ENCODE peak calls at places on chromosomes 13 and 19, in five cellular contexts. D is HCT116, L is heart left ventricle, J is mammary epithelial cell, Y is thoracic aorta. P is an unnamed sample. For H3K36me3, the result is how much of the 10 kb centered on the place peaks cover.

GRCh38 chr13:51922771-51923480 is 61.2 kb downstream of the CCDC70 start:
- DNase-seq in J (no peak), Y (no peak), L (no peak), D (no peak), P (no peak)

GRCh38 chr13:96686286-96686685 is 308.0 kb downstream of the OXGR1 start:
- DNase-seq in J (no peak), Y (no peak), L (no peak), D (no peak), P (no peak)

GRCh38 chr19:51025809-51026553 is 435 bp downstream of the KLK11 start:
- DNase-seq in Y (no peak), J (no peak), L (no peak), D (no peak), P (no peak)

GRCh38 chr19:35311901-35312665 is 16.9 kb upstream of the CD22 start:
- DNase-seq in Y (no peak), D (no peak), J (no peak), L (no peak), P (no peak)

GRCh38 chr19:19213822-19214558 is 2.2 kb downstream of the NCAN start:
- DNase-seq in D (no peak), Y (no peak), L (no peak), J (no peak), P (no peak)

GRCh38 chr13:37010424-37010823 is 9.8 kb downstream of the EXOSC8 start:
- DNase-seq in J (no peak), Y (no peak), D (no peak), L (no peak), P (no peak)

GRCh38 chr19:1295169-1296012 is 9.7 kb downstream of the EFNA2 start:
- DNase-seq in J (no peak), D (no peak), L (no peak), Y (no peak), P (peak)

GRCh38 chr19:46670874-46671273 is 9.9 kb upstream of the DACT3 start:
- DNase-seq in L (no peak), Y (no peak), J (no peak), D (no peak), P (no peak)

GRCh38 chr13:26660761-26661160 is 99.8 kb downstream of the GPR12 start:
- DNase-seq in D (no peak), L (no peak), J (no peak), Y (no peak), P (no peak)

GRCh38 chr19:8004723-8005513 is 523 bp downstream of the ELAVL1 start:
- DNase-seq in J (no peak), L (no peak), D (no peak), Y (no peak), P (no peak)

GRCh38 chr19:54137913-54138776 is 583 bp downstream of the CNOT3 start:
- DNase-seq in L (no peak), J (no peak), D (no peak), Y (no peak), P (peak)

GRCh38 chr19:58350001-58350801 is 3.1 kb downstream of the A1BG start:
- DNase-seq in J (no peak), D (no peak), L (no peak), Y (no peak), P (no peak)

GRCh38 chr13:46197299-46197975 is 14.3 kb upstream of the LRRC63 start:
- DNase-seq in D (no peak), J (peak), L (no peak), Y (no peak), P (no peak)

GRCh38 chr13:100039740-100040139 is 49.2 kb upstream of the PCCA start:
- DNase-seq in Y (no peak), L (no peak), D (no peak), J (no peak), P (no peak)

GRCh38 chr13:51175639-51176038 is 46.6 kb upstream of the FAM124A start:
- DNase-seq in D (no peak), Y (no peak), L (no peak), J (no peak), P (no peak)

GRCh38 chr13:38954844-38955243 is 35.8 kb downstream of the STOML3 start:
- DNase-seq in D (no peak), J (no peak), L (no peak), Y (no peak), P (no peak)

GRCh38 chr13:112442483-112443090 is 66.4 kb downstream of the SPACA7 start:
- DNase-seq in D (no peak), L (no peak), Y (no peak), J (peak), P (no peak)

GRCh38 chr19:2014081-2014693 is 1.3 kb downstream of the BTBD2 start:
- DNase-seq in Y (no peak), D (no peak), J (no peak), L (no peak), P (no peak)

GRCh38 chr13:73242515-73243015 is 183.8 kb downstream of the KLF5 start:
- DNase-seq in D (no peak), Y (no peak), J (no peak), L (no peak), P (no peak)

GRCh38 chr19:5369962-5370367 is 29.4 kb upstream of the PTPRS start:
- DNase-seq in J (no peak), L (no peak), Y (no peak), D (no peak), P (no peak)

GRCh38 chr19:5961969-5962945 is 15.7 kb downstream of the RANBP3 start:
- DNase-seq in J (no peak), D (no peak), L (peak), Y (no peak), P (peak)

GRCh38 chr19:50501186-50501567 is 9.8 kb downstream of the JOSD2 start:
- DNase-seq in J (no peak), Y (no peak), D (no peak), L (no peak), P (no peak)

DNA sequence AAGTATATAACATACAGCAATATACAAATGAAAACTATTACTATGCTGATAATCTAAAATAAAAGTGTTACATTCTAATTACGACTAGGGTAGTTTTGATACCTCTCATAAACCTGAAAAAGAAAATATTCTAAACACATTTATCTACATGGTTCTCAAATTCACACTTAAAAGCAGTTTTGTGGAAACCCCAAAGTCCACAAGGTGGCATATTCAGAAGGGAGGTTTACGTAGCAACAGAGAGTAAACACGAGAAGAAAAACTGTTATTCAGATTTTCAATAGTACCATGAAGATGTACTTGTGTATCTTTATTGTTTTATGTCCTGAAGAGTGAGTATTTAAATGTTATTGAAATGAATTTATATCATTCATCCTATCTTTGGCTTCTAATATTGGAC is 275.9 kb upstream of the KLHL1 start:
- DNase-seq in J (no peak), Y (no peak), L (no peak), D (no peak), P (no peak)
- TF ChIP-seq CTCF in J (no peak), Y (no peak), L (no peak), D (no peak), P (no peak)

GRCh38 chr13:20940083-20940482 is 37.5 kb upstream of the XPO4 start:
- DNase-seq in Y (no peak), J (no peak), D (no peak), L (no peak), P (no peak)

GRCh38 chr13:20943519-20944012 is 41.0 kb upstream of the XPO4 start:
- DNase-seq in Y (peak), L (peak), J (peak), D (peak), P (no peak)

GRCh38 chr13:20942938-20943518 is 40.5 kb upstream of the XPO4 start:
- DNase-seq in J (no peak), Y (no peak), D (no peak), L (no peak), P (no peak)

GRCh38 chr13:20945952-20946383 is 43.4 kb upstream of the XPO4 start:
- DNase-seq in D (no peak), L (peak), Y (no peak), J (no peak), P (peak)
- H3K4me3 ChIP-seq in D (no peak), L (peak), Y (peak), J (no peak), P (peak)

GRCh38 chr19:38718747-38719543 is 25.3 kb downstream of the CAPN12 start:
- DNase-seq in Y (no peak), D (no peak), J (peak), L (peak), P (no peak)

GRCh38 chr19:38717855-38718254 is 26.4 kb downstream of the CAPN12 start:
- DNase-seq in L (no peak), Y (no peak), J (no peak), D (no peak), P (no peak)

GRCh38 chr19:38720559-38721236 is 23.6 kb downstream of the CAPN12 start:
- DNase-seq in Y (no peak), J (no peak), D (no peak), L (no peak), P (no peak)

GRCh38 chr19:38721496-38721895 is 22.8 kb downstream of the CAPN12 start:
- DNase-seq in L (no peak), D (no peak), J (no peak), Y (no peak), P (peak)

DNA sequence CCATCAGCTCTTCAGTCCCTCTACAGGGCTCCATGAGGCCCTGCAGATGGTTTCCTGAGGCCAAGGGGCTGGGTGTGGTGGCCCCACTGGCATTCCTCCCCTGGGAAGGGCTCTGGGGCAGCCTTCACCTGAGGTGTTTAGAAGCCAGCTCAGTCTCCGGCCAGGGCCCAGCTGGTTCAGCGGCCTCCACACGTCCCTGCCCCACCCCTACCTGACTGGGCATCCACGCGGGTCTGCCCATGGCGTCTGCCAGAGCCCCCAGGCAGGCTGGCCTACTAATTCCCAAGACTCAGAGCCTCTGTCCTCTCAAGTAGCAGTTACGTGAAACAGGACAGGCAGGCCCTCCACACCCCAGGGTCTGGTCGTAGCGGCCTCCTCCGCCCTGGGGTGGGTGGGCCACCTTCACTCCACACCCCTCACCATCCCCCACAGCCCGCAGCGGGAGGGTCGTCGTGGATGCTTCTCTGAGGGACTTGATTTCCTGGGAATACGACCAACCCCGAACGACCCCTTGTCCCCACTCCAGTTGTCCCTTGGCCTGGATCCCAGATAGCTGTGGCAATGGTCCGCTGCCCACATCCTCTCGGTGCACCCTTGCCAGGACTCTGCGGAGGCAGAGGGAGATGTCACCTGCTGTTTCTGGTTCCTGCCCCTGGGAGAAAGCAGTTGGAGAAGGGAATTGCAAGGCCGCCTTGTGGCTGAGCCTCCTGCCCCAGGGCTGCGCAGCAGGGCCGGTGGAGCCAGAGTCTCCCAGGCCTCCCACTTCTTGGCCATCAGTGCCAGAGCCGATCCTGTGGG is 24.3 kb downstream of the CAPN12 start:
- DNase-seq in L (no peak), Y (no peak), D (no peak), J (no peak), P (no peak)
- H3K36me3 ChIP-seq in L (half or more), Y (half or more), D (under half), J (half or more), P (half or more)

GRCh38 chr13:98556968-98557591 is 19.8 kb downstream of the STK24 start:
- DNase-seq in D (no peak), Y (no peak), L (no peak), J (peak), P (no peak)
- TF ChIP-seq CTCF in D (no peak), Y (no peak), L (no peak), J (peak), P (no peak)

DNA sequence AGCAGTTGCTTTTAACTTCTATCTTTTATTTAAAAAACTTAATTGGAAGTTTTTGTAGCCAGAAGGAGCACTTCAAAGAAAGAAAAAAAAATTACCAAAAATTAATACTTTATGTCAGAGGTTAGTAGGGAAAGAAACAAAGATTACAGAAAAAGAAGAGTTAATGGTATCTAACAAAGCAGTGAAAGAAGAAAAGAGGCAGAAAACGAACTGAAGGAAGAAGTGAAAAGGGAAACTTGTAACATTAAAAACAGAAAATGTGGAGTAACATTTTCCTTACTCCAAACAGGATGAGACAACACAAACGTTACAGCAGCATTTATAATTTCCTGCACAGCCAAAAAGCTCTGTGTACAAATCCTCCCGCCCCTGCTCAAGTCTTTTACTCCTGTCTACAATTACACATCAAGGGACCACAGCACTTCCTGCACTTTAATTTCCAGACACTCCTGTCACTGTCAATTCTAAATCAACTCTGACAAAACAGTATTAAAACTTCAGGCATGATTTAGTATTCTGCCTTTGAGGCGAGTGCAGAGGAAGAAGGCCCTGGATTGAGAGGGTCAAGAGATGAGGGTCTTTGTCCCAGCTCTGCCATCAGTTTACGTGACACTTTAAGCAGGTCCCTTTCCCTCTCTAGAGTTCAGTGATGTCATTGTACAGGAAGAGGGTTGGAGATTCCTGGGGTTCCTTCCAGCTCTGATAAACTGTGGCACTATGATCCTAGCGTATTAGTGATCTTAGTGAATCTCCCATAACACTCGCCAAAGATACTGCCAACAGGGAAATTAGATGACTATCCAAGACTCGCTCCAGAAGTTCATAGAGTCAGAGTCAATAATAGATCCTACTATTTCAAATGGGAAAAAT is 53.2 kb upstream of the LSM14A start:
- DNase-seq in Y (no peak), D (no peak), L (no peak), J (no peak), P (no peak)
- H3K4me3 ChIP-seq in Y (no peak), D (no peak), L (no peak), J (no peak), P (no peak)